ENCODE peak calls at places on chromosomes 2 and 18, in eight cellular contexts. J is heart left ventricle, L is kidney, Q is upper lobe of right lung, C is lower lobe of right lung, Z is aorta, G is endodermal cell, X is ovary. K is an unnamed sample. For H3K4me1 and H3K36me3, the result is how much of the 10 kb centered on the place peaks cover.

GRCh38 chr2:29920631-29921559 is 491 bp downstream of the ALK start:
- DNase-seq in L (peak), Z (peak), J (no peak), C (peak), Q (no peak), X (no peak), G (peak), K (peak)

GRCh38 chr18:49812321-49813070 is 837 bp downstream of the ACAA2 start:
- DNase-seq in Z (no peak), C (no peak), J (no peak), L (no peak), X (no peak), Q (no peak), G (peak), K (no peak)

GRCh38 chr18:59536181-59536580 is 161.0 kb downstream of the CCBE1 start:
- DNase-seq in Z (no peak), G (no peak), J (no peak), C (no peak), Q (no peak), L (no peak), X (no peak), K (no peak)

GRCh38 chr2:32246911-32247310 is 17.8 kb downstream of the NLRC4 start:
- DNase-seq in Q (no peak), J (no peak), C (no peak), Z (no peak), L (no peak), X (no peak), G (no peak), K (peak)

GRCh38 chr2:231683292-231683898 is 24.9 kb upstream of the PTMA start:
- DNase-seq in Q (no peak), X (no peak), J (no peak), G (no peak), C (no peak), L (no peak), Z (no peak), K (no peak)

GRCh38 chr2:11123856-11124759 is 31.2 kb upstream of the SLC66A3 start:
- DNase-seq in Z (no peak), G (peak), J (peak), X (no peak), Q (peak), C (peak), L (no peak), K (peak)

GRCh38 chr2:763766-764525 is 86.7 kb upstream of the TMEM18 start:
- DNase-seq in Q (no peak), C (no peak), X (no peak), G (no peak), J (no peak), Z (no peak), L (no peak), K (no peak)

GRCh38 chr18:54284967-54285785 is 15.9 kb downstream of the POLI start:
- DNase-seq in Q (no peak), J (no peak), C (no peak), G (no peak), Z (peak), L (peak), X (no peak), K (no peak)

GRCh38 chr2:1681323-1682310 is 62.7 kb downstream of the PXDN start:
- DNase-seq in Z (no peak), X (no peak), G (no peak), Q (peak), J (no peak), C (peak), L (no peak), K (no peak)

GRCh38 chr2:237692601-237693079 is 65.3 kb downstream of the LRRFIP1 start:
- DNase-seq in J (peak), G (peak), X (no peak), L (peak), C (peak), Z (peak), Q (peak), K (no peak)

GRCh38 chr2:240426797-240427721 is 8.4 kb upstream of the GPC1 start:
- DNase-seq in Q (peak), C (peak), X (no peak), L (peak), J (no peak), Z (no peak), G (peak), K (peak)

GRCh38 chr2:113012436-113013335 is 7.4 kb downstream of the IL36A start:
- DNase-seq in G (no peak), Z (no peak), C (no peak), L (no peak), J (no peak), Q (no peak), X (no peak), K (no peak)

GRCh38 chr2:38170098-38170497 is 94.1 kb upstream of the CYP1B1 start:
- DNase-seq in X (no peak), Z (no peak), C (no peak), Q (no peak), L (no peak), G (no peak), J (no peak), K (no peak)

GRCh38 chr18:35585608-35586007 is 4.1 kb downstream of the GALNT1 start:
- DNase-seq in Q (no peak), J (no peak), L (no peak), X (no peak), C (no peak), Z (no peak), G (no peak), K (no peak)

GRCh38 chr2:48419884-48420511 is 110.0 kb upstream of the STON1 start:
- DNase-seq in X (no peak), L (peak), J (no peak), Q (no peak), C (no peak), Z (peak), G (peak), K (no peak)

GRCh38 chr2:66689456-66690051 is 254.6 kb downstream of the MEIS1 start:
- DNase-seq in L (no peak), C (no peak), Z (no peak), G (no peak), Q (no peak), J (no peak), X (no peak), K (no peak)

GRCh38 chr18:40346146-40346545 is 1608.9 kb upstream of the PIK3C3 start:
- DNase-seq in Z (no peak), G (no peak), L (no peak), Q (no peak), J (no peak), X (no peak), C (no peak), K (no peak)

GRCh38 chr2:212548459-212548815 is 9.8 kb upstream of the ERBB4 start:
- DNase-seq in X (no peak), J (no peak), G (no peak), L (no peak), Q (no peak), Z (no peak), C (no peak), K (no peak)

GRCh38 chr2:107591541-107591940 is 235.2 kb upstream of the RGPD4 start:
- DNase-seq in L (no peak), G (no peak), X (no peak), Z (no peak), Q (no peak), J (no peak), C (no peak), K (no peak)

GRCh38 chr18:12406376-12407111 is 1.2 kb upstream of the PRELID3A start:
- DNase-seq in J (no peak), L (no peak), X (no peak), Z (peak), Q (peak), G (no peak), C (no peak), K (no peak)

GRCh38 chr18:48858676-48859075 is 92.1 kb downstream of the SMAD7 start:
- DNase-seq in X (no peak), C (peak), Z (peak), J (no peak), Q (no peak), L (no peak), G (no peak), K (no peak)

GRCh38 chr2:98915751-98916358 is 20.2 kb downstream of the CRACDL start:
- DNase-seq in Z (no peak), G (peak), C (no peak), Q (peak), J (no peak), X (no peak), L (no peak), K (no peak)

GRCh38 chr2:128410035-128410757 is 91.5 kb upstream of the HS6ST1 start:
- DNase-seq in C (no peak), Z (peak), G (peak), Q (peak), X (no peak), J (no peak), L (no peak), K (no peak)

GRCh38 chr2:120915670-120916069 is 180.0 kb downstream of the GLI2 start:
- DNase-seq in Z (no peak), X (no peak), L (peak), G (no peak), C (peak), Q (no peak), J (no peak), K (no peak)

GRCh38 chr2:120919771-120920437 is 184.2 kb downstream of the GLI2 start:
- DNase-seq in L (peak), G (no peak), J (no peak), X (peak), C (no peak), Q (no peak), Z (peak), K (no peak)

GRCh38 chr2:120919216-120919615 is 183.5 kb downstream of the GLI2 start:
- DNase-seq in G (no peak), L (no peak), Z (no peak), C (no peak), Q (no peak), X (no peak), J (no peak), K (no peak)

GRCh38 chr2:120916446-120916845 is 180.8 kb downstream of the GLI2 start:
- DNase-seq in G (no peak), L (no peak), X (no peak), Q (no peak), C (peak), Z (no peak), J (peak), K (no peak)

GRCh38 chr2:120917876-120918275 is 182.2 kb downstream of the GLI2 start:
- DNase-seq in G (no peak), X (no peak), Q (no peak), C (no peak), L (peak), Z (no peak), J (no peak), K (no peak)
- H3K4me1 ChIP-seq in G (under half), X (half or more), Q (under half), C (under half), L (under half), Z (under half), J (under half), K (under half)

GRCh38 chr2:27085062-27085669 is 1.4 kb upstream of the KHK start:
- DNase-seq in L (peak), Z (no peak), X (no peak), C (no peak), G (no peak), J (no peak), Q (no peak), K (no peak)
- H3K4me3 ChIP-seq in L (peak), Z (no peak), X (peak), C (peak), G (peak), J (peak), Q (peak), K (no peak)

GRCh38 chr2:143909577-143909976 is 610.3 kb downstream of the ZEB2 start:
- DNase-seq in X (no peak), Z (no peak), J (no peak), Q (no peak), C (no peak), L (no peak), G (no peak), K (no peak)

GRCh38 chr2:143908843-143909242 is 611.1 kb downstream of the ZEB2 start:
- DNase-seq in L (no peak), Q (no peak), Z (no peak), C (no peak), G (no peak), X (no peak), J (no peak), K (no peak)

GRCh38 chr2:143906850-143907249 is 613.1 kb downstream of the ZEB2 start:
- DNase-seq in C (no peak), Z (no peak), L (no peak), J (no peak), G (no peak), Q (no peak), X (no peak), K (no peak)

GRCh38 chr2:143905587-143905986 is 614.3 kb downstream of the ZEB2 start:
- DNase-seq in L (no peak), J (no peak), X (no peak), C (no peak), G (no peak), Q (no peak), Z (no peak), K (no peak)

GRCh38 chr2:143907801-143908200 is 612.1 kb downstream of the ZEB2 start:
- DNase-seq in Q (no peak), Z (no peak), L (no peak), G (no peak), X (no peak), C (no peak), J (no peak), K (no peak)
- H3K36me3 ChIP-seq in Q (under half), Z (under half), L (under half), G (under half), X (under half), C (under half), J (under half), K (under half)

DNA sequence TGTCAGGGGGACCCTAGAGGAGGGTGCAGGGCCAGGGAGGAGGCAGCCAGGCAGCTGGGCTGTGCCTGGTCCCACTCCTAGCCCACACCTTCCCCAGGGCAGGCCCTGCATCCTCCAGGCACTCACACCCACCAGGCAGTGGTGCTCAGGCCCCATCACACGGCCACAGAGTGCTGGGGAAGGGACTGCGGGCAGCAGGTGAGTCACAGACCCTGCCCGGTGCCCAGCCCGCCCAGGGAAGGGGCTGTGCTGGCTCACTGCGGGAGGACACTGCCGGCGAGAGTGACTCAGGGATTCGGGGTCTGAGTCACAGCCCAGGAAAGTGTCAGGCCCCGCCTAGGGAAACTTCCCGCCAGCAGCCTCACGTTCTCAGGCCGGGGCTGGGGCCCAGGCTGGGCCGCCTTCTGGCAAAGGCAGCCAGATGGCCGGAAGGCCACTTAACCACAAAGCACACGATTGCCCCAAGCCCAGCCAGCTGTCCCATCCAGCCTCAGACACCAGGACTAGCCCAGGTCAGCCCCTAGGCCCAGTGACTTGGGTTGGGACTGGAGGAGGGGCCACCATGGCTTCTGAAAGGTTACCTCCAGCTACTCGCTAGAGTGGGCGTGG is 42.2 kb downstream of the BIN1 start:
- DNase-seq in X (peak), C (peak), Z (peak), L (peak), Q (peak), G (peak), J (peak), K (no peak)
- H3K4me1 ChIP-seq in X (under half), C (under half), Z (under half), L (under half), Q (under half), G (under half), J (under half), K (under half)

DNA sequence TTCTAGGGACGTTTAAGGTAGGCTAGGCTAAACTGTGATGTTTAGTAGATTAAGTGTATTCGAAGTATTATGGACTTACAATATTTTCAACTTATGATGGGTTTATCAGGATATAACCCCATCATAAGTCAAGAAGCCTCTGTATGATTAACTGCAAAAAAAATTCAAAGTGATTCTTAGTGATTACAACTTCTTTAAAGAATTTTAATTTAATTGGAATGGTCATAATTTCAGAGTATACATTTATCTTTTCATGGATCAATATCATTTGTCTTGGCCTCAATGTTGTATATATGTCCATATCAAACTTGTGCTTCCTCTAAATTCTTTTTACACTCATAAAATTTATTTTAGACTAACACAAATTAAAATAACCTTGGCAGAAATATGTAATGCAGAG is 183.3 kb upstream of the LRP1B start:
- DNase-seq in Z (no peak), J (no peak), Q (no peak), G (no peak), C (no peak), X (no peak), L (no peak), K (no peak)
- H3K4me3 ChIP-seq in Z (no peak), J (no peak), Q (no peak), G (no peak), C (no peak), X (no peak), L (no peak), K (no peak)

DNA sequence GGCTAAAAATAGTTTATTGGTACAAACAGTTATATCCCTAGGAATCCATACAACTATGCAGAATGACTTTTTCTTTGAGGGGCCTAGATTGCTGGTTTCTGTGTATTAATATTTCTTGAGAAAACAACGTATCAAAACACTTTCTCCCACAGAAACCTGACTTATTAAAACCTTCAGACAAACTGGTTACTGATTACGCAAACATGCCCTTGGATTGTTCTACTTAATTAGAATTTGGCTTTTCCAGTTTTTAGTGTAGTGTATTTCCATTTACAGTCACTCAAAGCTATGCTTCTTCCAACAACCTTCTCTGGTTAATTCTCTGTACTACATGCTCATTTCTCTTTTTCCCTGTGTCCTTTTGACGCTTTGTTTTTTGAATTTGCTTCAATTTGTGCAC is 20.0 kb downstream of the VAPA start:
- DNase-seq in Z (no peak), X (no peak), J (no peak), G (no peak), Q (no peak), L (no peak), C (no peak), K (no peak)
- H3K36me3 ChIP-seq in Z (under half), X (under half), J (under half), G (half or more), Q (half or more), L (under half), C (half or more), K (under half)

GRCh38 chr2:233385489-233386044 is 31.3 kb downstream of the DGKD start:
- DNase-seq in X (no peak), G (no peak), Z (no peak), Q (no peak), J (no peak), C (no peak), L (no peak), K (no peak)
- H3K4me1 ChIP-seq in X (under half), G (under half), Z (under half), Q (under half), J (under half), C (under half), L (under half), K (under half)

GRCh38 chr2:236109061-236109460 is 59.1 kb downstream of the GBX2 start:
- DNase-seq in C (no peak), X (no peak), L (no peak), Q (no peak), Z (peak), G (no peak), J (no peak), K (no peak)
- H3K4me3 ChIP-seq in C (no peak), X (no peak), L (no peak), Q (no peak), Z (no peak), G (no peak), J (no peak), K (no peak)